ENCODE peak calls at places on chromosomes 1 and 21, in nine cellular contexts. J is non-pigmented ciliary epithelial cell; B is activated T-cell treated with anti-CD3 and anti-CD28 coated beads for 1 hour; T is CD8-positive, alpha-beta memory T cell; R is T-helper 17 cell; N is activated naive CD4-positive, alpha-beta T cell; K is HTR-8/SVneo; Z is KBM-7; U is mucosa of descending colon. M is an unnamed sample.

GRCh38 chr21:29144736-29145353 is 14.4 kb downstream of the MAP3K7CL start:
- DNase-seq in J (no peak), B (no peak), T (no peak), R (no peak), N (no peak), K (no peak), Z (no peak), U (no peak), M (no peak)

GRCh38 chr1:38026592-38027200 is 14.2 kb downstream of the UTP11 start:
- DNase-seq in J (no peak), B (no peak), T (no peak), R (no peak), N (no peak), K (no peak), Z (peak; percentile 68), U (no peak), M (peak; percentile 77)

GRCh38 chr1:23524716-23525401 is 6.2 kb downstream of the E2F2 start:
- DNase-seq in J (no peak), B (no peak), T (peak; percentile 26), R (no peak), N (no peak), K (no peak), Z (peak; percentile 67), U (peak; percentile 93), M (no peak)

GRCh38 chr1:158035976-158036583 is 42.6 kb downstream of the KIRREL1 start:
- DNase-seq in J (no peak), B (no peak), T (no peak), R (no peak), N (no peak), K (no peak), Z (peak; percentile 35), U (no peak), M (no peak)

GRCh38 chr1:162985816-162986215 is 83.3 kb upstream of the RGS4 start:
- DNase-seq in J (no peak), B (no peak), T (no peak), R (no peak), N (no peak), K (no peak), Z (no peak), U (no peak), M (no peak)

GRCh38 chr1:205939690-205940330 is 3.4 kb downstream of the SLC26A9 start:
- DNase-seq in J (no peak), B (no peak), T (no peak), R (no peak), N (no peak), K (no peak), Z (peak; percentile 37), U (peak; percentile 12), M (peak; percentile 86)

GRCh38 chr1:108049083-108049819 is 84.3 kb upstream of the VAV3 start:
- DNase-seq in J (no peak), B (no peak), T (peak; percentile 14), R (no peak), N (no peak), K (no peak), Z (peak; percentile 66), U (no peak), M (peak; percentile 68)

GRCh38 chr1:27192039-27192529 is 37.2 kb upstream of the SLC9A1 start:
- DNase-seq in J (no peak), B (no peak), T (no peak), R (no peak), N (no peak), K (no peak), Z (no peak), U (peak; percentile 60), M (no peak)

GRCh38 chr1:47757226-47757975 is 239.8 kb downstream of the TRABD2B start:
- DNase-seq in J (no peak), B (no peak), T (no peak), R (no peak), N (no peak), K (no peak), Z (no peak), U (no peak), M (peak; percentile 13)

GRCh38 chr1:161119379-161120061 is 1.6 kb downstream of the NIT1 start:
- DNase-seq in J (no peak), B (peak; percentile 24), T (peak; percentile 67), R (peak; percentile 21), N (no peak), K (peak; percentile 19), Z (peak; percentile 63), U (no peak), M (peak; percentile 76)

GRCh38 chr1:115377411-115377810 is 39.4 kb upstream of the NGF start:
- DNase-seq in J (no peak), B (no peak), T (no peak), R (no peak), N (no peak), K (no peak), Z (no peak), U (no peak), M (no peak)

GRCh38 chr1:93346472-93346991 is 825 bp downstream of the DR1 start:
- DNase-seq in J (no peak), B (peak; percentile 6), T (peak; percentile 42), R (peak; percentile 14), N (no peak), K (no peak), Z (peak; percentile 57), U (no peak), M (no peak)

GRCh38 chr1:43996733-43997115 is 5.3 kb downstream of the CCDC24 start:
- DNase-seq in J (no peak), B (no peak), T (no peak), R (no peak), N (no peak), K (no peak), Z (no peak), U (no peak), M (no peak)

GRCh38 chr1:109794319-109795132 is 30.8 kb upstream of the EPS8L3 start:
- DNase-seq in J (no peak), B (no peak), T (no peak), R (no peak), N (no peak), K (no peak), Z (peak; percentile 8), U (no peak), M (peak; percentile 29)